ENCODE peak calls at places on chromosomes 13 and 19, in six cellular contexts. B is WTC11, X is activated T-cell treated with anti-CD3 and anti-CD28 coated beads for 48 hours, Q is SJSA1, G is ascending aorta, J is amniotic stem cell. U is an unnamed sample.

GRCh38 chr19:48608798-48609263 is 2.3 kb downstream of the SPACA4 start:
- DNase-seq in B (peak), X (no peak), Q (peak), G (no peak), J (no peak), U (peak)

GRCh38 chr19:15251010-15251748 is 18.9 kb upstream of the EPHX3 start:
- DNase-seq in B (no peak), X (no peak), Q (peak), G (peak), J (peak), U (peak)

GRCh38 chr13:46100191-46100877 is 4.5 kb downstream of the CPB2 start:
- DNase-seq in B (no peak), X (no peak), Q (no peak), G (no peak), J (no peak), U (no peak)

GRCh38 chr13:42594577-42595571 is 20.9 kb downstream of the TNFSF11 start:
- DNase-seq in B (peak), X (peak), Q (peak), G (no peak), J (peak), U (peak)

GRCh38 chr19:55069137-55069858 is 6.3 kb upstream of the RDH13 start:
- DNase-seq in B (peak), X (no peak), Q (no peak), G (no peak), J (no peak), U (peak)

GRCh38 chr13:113046883-113047244 is 58.7 kb upstream of the F7 start:
- DNase-seq in B (no peak), X (no peak), Q (no peak), G (no peak), J (no peak), U (no peak)

GRCh38 chr13:111122056-111122455 is 6.9 kb downstream of the ARHGEF7 start:
- DNase-seq in B (no peak), X (no peak), Q (no peak), G (no peak), J (no peak), U (no peak)

GRCh38 chr13:51158923-51159322 is 47.8 kb upstream of the C13orf42 start:
- DNase-seq in B (no peak), X (no peak), Q (no peak), G (no peak), J (no peak), U (no peak)

GRCh38 chr19:52635786-52636570 is 2.2 kb downstream of the ZNF83 start:
- DNase-seq in B (no peak), X (no peak), Q (no peak), G (no peak), J (no peak), U (no peak)

GRCh38 chr13:43054803-43055802 is 31.7 kb downstream of the DNAJC15 start:
- DNase-seq in B (peak), X (no peak), Q (peak), G (no peak), J (no peak), U (peak)

U was measured in astrocyte of the spinal cord.